ENCODE peak calls at places on chromosomes 16 and 17, in eight cellular contexts. E is HL-60, Q is suprapubic skin, O is mammary epithelial cell, D is lower lobe of right lung, T is GM12878, W is heart left ventricle, B is ovary. I is an unnamed sample.

GRCh38 chr17:51860934-51861561 is 297.5 kb downstream of the CA10 start:
- DNase-seq in B (no peak), Q (no peak), D (no peak), E (peak; percentile 13), O (peak; percentile 35), T (no peak), W (no peak), I (no peak)

GRCh38 chr17:34568953-34569352 is 10.4 kb upstream of the TMEM132E start:
- DNase-seq in Q (no peak), D (no peak), T (no peak), E (no peak), W (no peak), B (no peak), O (no peak), I (no peak)

GRCh38 chr17:42642377-42642776 is 16.7 kb upstream of the TUBG2 start:
- DNase-seq in B (no peak), D (no peak), Q (no peak), T (no peak), E (no peak), W (no peak), O (no peak), I (no peak)

GRCh38 chr17:77227461-77228223 is 86.9 kb downstream of the SEC14L1 start:
- DNase-seq in B (no peak), W (no peak), D (peak; percentile 52), Q (no peak), O (no peak), T (no peak), E (no peak), I (no peak)

GRCh38 chr16:49485663-49486062 is 112.1 kb downstream of the C16orf78 start:
- DNase-seq in B (no peak), Q (peak; percentile 14), T (no peak), W (no peak), D (no peak), O (no peak), E (no peak), I (no peak)

GRCh38 chr17:72618018-72618509 is 474.4 kb downstream of the SLC39A11 start:
- DNase-seq in T (no peak), W (no peak), B (no peak), Q (peak; percentile 69), D (peak; percentile 63), O (no peak), E (no peak), I (no peak)

GRCh38 chr17:55421179-55421934 is at the start of gene MMD:
- DNase-seq in T (no peak), E (no peak), B (peak; percentile 26), O (peak; percentile 63), Q (peak; percentile 71), D (peak; percentile 59), W (peak; percentile 61), I (no peak)

GRCh38 chr16:47565454-47565853 is 104.3 kb downstream of the PHKB start:
- DNase-seq in O (peak; percentile 58), E (peak; percentile 91), B (no peak), W (peak; percentile 70), Q (peak; percentile 69), D (peak; percentile 67), T (no peak), I (peak; percentile 24)

GRCh38 chr16:23729503-23730424 is 16.7 kb upstream of the ERN2 start:
- DNase-seq in D (peak; percentile 49), T (no peak), Q (no peak), B (no peak), O (peak; percentile 15), W (no peak), E (no peak), I (no peak)

GRCh38 chr16:2520784-2521577 is 810 bp downstream of the AMDHD2 start:
- DNase-seq in E (no peak), B (peak; percentile 23), T (no peak), W (peak; percentile 69), O (no peak), D (peak; percentile 68), Q (peak; percentile 76), I (no peak)

GRCh38 chr17:63480826-63481487 is 4.1 kb downstream of the ACE start:
- DNase-seq in B (no peak), T (no peak), W (peak; percentile 51), O (no peak), Q (no peak), E (no peak), D (no peak), I (no peak)

GRCh38 chr17:1580979-1581676 is 18.5 kb upstream of the PITPNA start:
- DNase-seq in Q (no peak), T (no peak), O (no peak), D (peak; percentile 70), E (no peak), W (no peak), B (no peak), I (no peak)

GRCh38 chr16:49548571-49548970 is 175.0 kb downstream of the C16orf78 start:
- DNase-seq in O (no peak), B (no peak), Q (no peak), D (no peak), E (no peak), T (no peak), W (no peak), I (no peak)

GRCh38 chr17:41544497-41544896 is 16.4 kb upstream of the KRT19 start:
- DNase-seq in O (no peak), B (no peak), T (no peak), E (no peak), D (no peak), Q (no peak), W (no peak), I (no peak)

GRCh38 chr16:81446318-81447275 is 2.0 kb downstream of the CMIP start:
- DNase-seq in D (no peak), O (peak; percentile 75), Q (peak; percentile 84), E (no peak), W (peak; percentile 69), T (no peak), B (no peak), I (no peak)

GRCh38 chr16:85425061-85425662 is 188.0 kb upstream of the GSE1 start:
- DNase-seq in W (no peak), B (peak; percentile 10), D (peak; percentile 31), O (no peak), T (no peak), E (no peak), Q (no peak), I (no peak)

GRCh38 chr17:15954222-15954621 is 9.3 kb downstream of the ADORA2B start:
- DNase-seq in D (no peak), T (no peak), B (no peak), Q (peak; percentile 19), W (no peak), E (no peak), O (peak; percentile 92), I (no peak)

GRCh38 chr16:86216591-86216990 is 293.7 kb upstream of the FOXF1 start:
- DNase-seq in W (no peak), D (no peak), T (no peak), Q (no peak), E (no peak), O (no peak), B (no peak), I (no peak)

GRCh38 chr16:23505942-23506605 is 4.2 kb downstream of the GGA2 start:
- DNase-seq in B (no peak), W (no peak), O (no peak), T (no peak), D (no peak), Q (no peak), E (no peak), I (no peak)

GRCh38 chr17:8162232-8162996 is at the start of gene VAMP2:
- DNase-seq in D (peak; percentile 89), O (peak; percentile 66), T (no peak), W (peak; percentile 91), E (no peak), B (peak; percentile 83), Q (peak; percentile 91), I (no peak)

GRCh38 chr17:8163978-8164814 is 1.4 kb upstream of the VAMP2 start:
- DNase-seq in T (no peak), E (no peak), O (no peak), B (peak; percentile 88), D (peak; percentile 83), Q (peak; percentile 93), W (peak; percentile 90), I (no peak)

GRCh38 chr17:8162997-8163977 is 539 bp upstream of the VAMP2 start:
- DNase-seq in O (no peak), Q (peak; percentile 81), E (no peak), T (no peak), B (peak; percentile 58), W (peak; percentile 65), D (peak; percentile 49), I (no peak)

GRCh38 chr17:8166731-8167130 is 4.0 kb upstream of the VAMP2 start:
- DNase-seq in Q (no peak), W (peak; percentile 28), D (peak; percentile 14), B (no peak), T (no peak), E (no peak), O (peak; percentile 29), I (no peak)

GRCh38 chr17:8164815-8165131 is 2.0 kb upstream of the VAMP2 start:
- DNase-seq in Q (no peak), D (peak; percentile 19), E (no peak), B (no peak), O (no peak), T (no peak), W (peak; percentile 38), I (no peak)
- H3K4me3 ChIP-seq in Q (no peak overlapping the region), D (no peak overlapping the region), E (no peak overlapping the region), B (no peak overlapping the region), O (no peak overlapping the region), T (no peak overlapping the region), W (no peak overlapping the region), I (no peak overlapping the region)

GRCh38 chr17:17693253-17693954 is 12.1 kb downstream of the RAI1 start:
- DNase-seq in Q (no peak), B (peak; percentile 37), D (peak; percentile 85), T (no peak), E (no peak), O (peak; percentile 82), W (peak; percentile 79), I (no peak)
- H3K4me3 ChIP-seq in Q (peak overlapping the region; percentile 70), B (peak overlapping the region; percentile 53), D (peak overlapping the region; percentile 85), T (peak overlapping the region; percentile 64), E (no peak overlapping the region), O (peak overlapping the region; percentile 57), W (no peak overlapping the region), I (no peak overlapping the region)

GRCh38 chr16:67280090-67281015 is 1.0 kb downstream of the PLEKHG4 start:
- DNase-seq in Q (no peak), D (no peak), W (no peak), B (no peak), E (no peak), T (no peak), O (no peak), I (no peak)

GRCh38 chr16:67279296-67280089 is at the start of gene PLEKHG4:
- DNase-seq in D (peak; percentile 90), O (peak; percentile 35), E (peak; percentile 67), B (peak; percentile 71), W (peak; percentile 89), T (peak; percentile 13), Q (peak; percentile 84), I (peak; percentile 22)

GRCh38 chr16:67277999-67278772 is 1.1 kb upstream of the PLEKHG4 start:
- DNase-seq in T (no peak), D (no peak), W (peak; percentile 55), Q (no peak), E (no peak), B (peak; percentile 45), O (peak; percentile 51), I (no peak)

GRCh38 chr16:67277294-67277998 is 1.9 kb upstream of the PLEKHG4 start:
- DNase-seq in B (peak; percentile 61), T (no peak), D (no peak), E (peak; percentile 64), Q (no peak), W (peak; percentile 71), O (peak; percentile 97), I (no peak)

GRCh38 chr16:67278773-67279295 is 498 bp upstream of the PLEKHG4 start:
- DNase-seq in O (no peak), E (peak; percentile 65), D (peak; percentile 68), T (no peak), B (no peak), Q (no peak), W (no peak), I (no peak)
- H3K4me3 ChIP-seq in O (peak overlapping the region; percentile 19), E (peak overlapping the region; percentile 46), D (peak overlapping the region; percentile 76), T (peak overlapping the region; percentile 74), B (peak overlapping the region; percentile 54), Q (peak overlapping the region; percentile 74), W (peak overlapping the region; percentile 7), I (peak overlapping the region; percentile 81)

GRCh38 chr17:40453881-40454630 is 10.8 kb downstream of the IGFBP4 start:
- DNase-seq in T (no peak), Q (no peak), W (no peak), B (no peak), O (no peak), E (no peak), D (no peak), I (no peak)
- H3K4me3 ChIP-seq in T (no peak overlapping the region), Q (no peak overlapping the region), W (no peak overlapping the region), B (no peak overlapping the region), O (no peak overlapping the region), E (no peak overlapping the region), D (no peak overlapping the region), I (no peak overlapping the region)